ENCODE peak calls at places on chromosomes 4 and X, in eight cellular contexts. T is pancreas; I is mesendoderm; P is A549; R is effector memory CD4-positive, alpha-beta T cell; M is cardiac muscle cell; A is IMR-90; S is naive thymus-derived CD4-positive, alpha-beta T cell. F is an unnamed sample. For H3K4me1, the result is how much of the 10 kb centered on the place peaks cover.

GRCh38 chrX:13489451-13489850 is 80.0 kb upstream of the EGFL6 start:
- DNase-seq in T (no peak), I (no peak), P (peak), R (no peak), M (peak), A (peak), S (no peak), F (no peak)

GRCh38 chr4:21815651-21816050 is 132.9 kb downstream of the KCNIP4 start:
- DNase-seq in T (no peak), I (no peak), P (no peak), R (no peak), M (no peak), A (no peak), S (no peak), F (no peak)

GRCh38 chr4:18686338-18687039 is 664.9 kb upstream of the LCORL start:
- DNase-seq in T (no peak), I (no peak), P (no peak), R (no peak), M (no peak), A (no peak), S (no peak), F (no peak)

GRCh38 chr4:184028571-184028996 is 123.5 kb downstream of the STOX2 start:
- DNase-seq in T (no peak), I (no peak), P (no peak), R (no peak), M (no peak), A (no peak), S (no peak), F (no peak)

GRCh38 chr4:54651050-54651449 is 6.7 kb upstream of the KIT start:
- DNase-seq in T (no peak), I (no peak), P (no peak), R (no peak), M (no peak), A (no peak), S (no peak), F (no peak)

GRCh38 chr4:158630893-158631292 is 40.8 kb downstream of the C4orf46 start:
- DNase-seq in T (no peak), I (no peak), P (no peak), R (no peak), M (peak), A (peak), S (no peak), F (no peak)

GRCh38 chr4:52160859-52161258 is 109.8 kb downstream of the SPATA18 start:
- DNase-seq in T (no peak), I (no peak), P (no peak), R (no peak), M (no peak), A (no peak), S (no peak), F (no peak)

GRCh38 chr4:47704693-47705325 is 133.1 kb downstream of the CORIN start:
- DNase-seq in T (peak), I (peak), P (peak), R (no peak), M (peak), A (peak), S (no peak), F (peak)

GRCh38 chr4:2388430-2389182 is 29.8 kb downstream of the ZFYVE28 start:
- DNase-seq in T (no peak), I (no peak), P (no peak), R (no peak), M (peak), A (peak), S (no peak), F (no peak)

GRCh38 chrX:104420907-104421306 is 145.1 kb upstream of the IL1RAPL2 start:
- DNase-seq in T (no peak), I (no peak), P (no peak), R (no peak), M (no peak), A (no peak), S (no peak), F (no peak)

GRCh38 chr4:41326776-41327175 is 70.0 kb downstream of the UCHL1 start:
- DNase-seq in T (no peak), I (no peak), P (no peak), R (no peak), M (no peak), A (no peak), S (no peak), F (no peak)

GRCh38 chr4:56086073-56086521 is 137.4 kb downstream of the CEP135 start:
- DNase-seq in T (no peak), I (peak), P (no peak), R (no peak), M (peak), A (no peak), S (no peak), F (peak)

GRCh38 chrX:53003111-53003510 is 44.8 kb upstream of the FAM156A start:
- DNase-seq in T (no peak), I (no peak), P (no peak), R (no peak), M (peak), A (no peak), S (no peak), F (no peak)

GRCh38 chrX:10070714-10071436 is 85.9 kb upstream of the CLCN4 start:
- DNase-seq in T (no peak), I (no peak), P (no peak), R (no peak), M (no peak), A (no peak), S (no peak), F (no peak)

GRCh38 chrX:10074241-10074941 is 82.4 kb upstream of the CLCN4 start:
- DNase-seq in T (no peak), I (no peak), P (no peak), R (no peak), M (no peak), A (no peak), S (no peak), F (no peak)

GRCh38 chrX:10076765-10077164 is 80.0 kb upstream of the CLCN4 start:
- DNase-seq in T (no peak), I (no peak), P (no peak), R (no peak), M (no peak), A (no peak), S (no peak), F (no peak)

GRCh38 chrX:10072786-10073568 is 83.8 kb upstream of the CLCN4 start:
- DNase-seq in T (no peak), I (no peak), P (no peak), R (no peak), M (no peak), A (no peak), S (no peak), F (no peak)

GRCh38 chrX:10071451-10072163 is 85.2 kb upstream of the CLCN4 start:
- DNase-seq in T (no peak), I (no peak), P (no peak), R (no peak), M (no peak), A (no peak), S (no peak), F (no peak)
- H3K27ac ChIP-seq in T (no peak), I (no peak), P (no peak), R (no peak), M (no peak), A (no peak), S (no peak), F (no peak)

GRCh38 chr4:119025440-119025839 is 110.2 kb upstream of the MYOZ2 start:
- DNase-seq in T (no peak), I (peak), P (peak), R (no peak), M (peak), A (peak), S (no peak), F (no peak)
- H3K4me3 ChIP-seq in T (no peak), I (no peak), P (peak), R (no peak), M (no peak), A (no peak), S (no peak), F (no peak)

GRCh38 chr4:38130884-38131283 is 170.7 kb downstream of the PTTG2 start:
- DNase-seq in T (no peak), I (no peak), P (no peak), R (no peak), M (no peak), A (no peak), S (no peak), F (no peak)
- H3K4me1 ChIP-seq in T (under half), I (under half), P (under half), R (under half), M (under half), A (under half), S (under half), F (under half)

GRCh38 chr4:34826660-34827059 is 1417.7 kb downstream of the ARAP2 start:
- DNase-seq in T (no peak), I (no peak), P (no peak), R (no peak), M (no peak), A (no peak), S (no peak), F (no peak)
- H3K27ac ChIP-seq in T (no peak), I (no peak), P (no peak), R (no peak), M (no peak), A (no peak), S (no peak), F (no peak)

F was measured in iPS DF 6.9.